ENCODE peak calls at places on chromosomes 6 and 20, in five cellular contexts. D, Z, J, O and S are unnamed samples.
A peak's percentile ranks its signal among the peaks of the same experiment; 100 is the strongest.

GRCh38 chr6:137723273-137724017 is 143.6 kb upstream of the TNFAIP3 start:
- DNase-seq in D (no peak), Z (no peak), J (no peak), O (no peak), S (no peak)

GRCh38 chr20:33663161-33664084 is 1.3 kb downstream of the C20orf144 start:
- DNase-seq in D (peak; percentile 72), Z (peak; percentile 97), J (peak; percentile 87), O (peak; percentile 83), S (peak; percentile 69)

GRCh38 chr6:49550413-49551125 is at the start of gene C6orf141:
- DNase-seq in D (no peak), Z (peak; percentile 85), J (no peak), O (peak; percentile 37), S (peak; percentile 76)

GRCh38 chr20:23165964-23166363 is 79.8 kb upstream of the CD93 start:
- DNase-seq in D (no peak), Z (no peak), J (no peak), O (no peak), S (no peak)

GRCh38 chr20:42432931-42433330 is 756.8 kb downstream of the PTPRT start:
- DNase-seq in D (no peak), Z (no peak), J (peak; percentile 65), O (peak; percentile 75), S (no peak)

GRCh38 chr6:125201961-125202729 is 48.6 kb downstream of the TPD52L1 start:
- DNase-seq in D (peak; percentile 90), Z (no peak), J (peak; percentile 42), O (peak; percentile 97), S (no peak)

GRCh38 chr20:8050117-8050837 is 30.7 kb upstream of the TMX4 start:
- DNase-seq in D (no peak), Z (no peak), J (no peak), O (peak; percentile 64), S (no peak)

GRCh38 chr6:154373971-154374370 is 17.4 kb upstream of the IPCEF1 start:
- DNase-seq in D (no peak), Z (no peak), J (no peak), O (no peak), S (no peak)

GRCh38 chr6:5995705-5996686 is 10.7 kb downstream of the NRN1 start:
- DNase-seq in D (peak; percentile 63), Z (peak; percentile 94), J (peak; percentile 81), O (no peak), S (no peak)

GRCh38 chr6:56714273-56714672 is 71.6 kb upstream of the DST start:
- DNase-seq in D (no peak), Z (no peak), J (no peak), O (no peak), S (no peak)

GRCh38 chr6:89954721-89955148 is 60.5 kb downstream of the GJA10 start:
- DNase-seq in D (peak; percentile 26), Z (no peak), J (no peak), O (no peak), S (no peak)

GRCh38 chr6:169075211-169075621 is 178.4 kb downstream of the THBS2 start:
- DNase-seq in D (peak; percentile 83), Z (no peak), J (peak; percentile 65), O (peak; percentile 96), S (no peak)

GRCh38 chr6:83838727-83839126 is 14.4 kb upstream of the RIPPLY2 start:
- DNase-seq in D (no peak), Z (no peak), J (no peak), O (no peak), S (no peak)

GRCh38 chr6:4017847-4018193 is 61.1 kb downstream of the FAM217A start:
- DNase-seq in D (no peak), Z (peak; percentile 28), J (no peak), O (peak; percentile 46), S (no peak)

GRCh38 chr6:30897882-30898281 is 10.1 kb upstream of the GTF2H4 start:
- DNase-seq in D (no peak), Z (peak; percentile 52), J (no peak), O (no peak), S (no peak)

GRCh38 chr20:53071833-53072232 is 99.7 kb downstream of the TSHZ2 start:
- DNase-seq in D (no peak), Z (no peak), J (no peak), O (no peak), S (no peak)

GRCh38 chr20:8304124-8304800 is 172.2 kb downstream of the PLCB1 start:
- DNase-seq in D (no peak), Z (no peak), J (no peak), O (no peak), S (no peak)

GRCh38 chr6:159969921-159970320 is 1.0 kb downstream of the IGF2R start:
- DNase-seq in D (peak; percentile 68), Z (peak; percentile 71), J (peak; percentile 59), O (peak; percentile 73), S (peak; percentile 64)

GRCh38 chr6:35024601-35025054 is 116.5 kb downstream of the TCP11 start:
- DNase-seq in D (no peak), Z (peak; percentile 55), J (peak; percentile 79), O (peak; percentile 52), S (peak; percentile 51)

GRCh38 chr20:5072756-5073153 is 47.0 kb downstream of the PCNA start:
- DNase-seq in D (no peak), Z (no peak), J (no peak), O (no peak), S (no peak)

GRCh38 chr6:149185799-149186357 is 131.6 kb upstream of the TAB2 start:
- DNase-seq in D (no peak), Z (no peak), J (no peak), O (no peak), S (no peak)

GRCh38 chr6:34425132-34425497 is 754 bp downstream of the RPS10 start:
- DNase-seq in D (no peak), Z (no peak), J (no peak), O (no peak), S (no peak)

DNA sequence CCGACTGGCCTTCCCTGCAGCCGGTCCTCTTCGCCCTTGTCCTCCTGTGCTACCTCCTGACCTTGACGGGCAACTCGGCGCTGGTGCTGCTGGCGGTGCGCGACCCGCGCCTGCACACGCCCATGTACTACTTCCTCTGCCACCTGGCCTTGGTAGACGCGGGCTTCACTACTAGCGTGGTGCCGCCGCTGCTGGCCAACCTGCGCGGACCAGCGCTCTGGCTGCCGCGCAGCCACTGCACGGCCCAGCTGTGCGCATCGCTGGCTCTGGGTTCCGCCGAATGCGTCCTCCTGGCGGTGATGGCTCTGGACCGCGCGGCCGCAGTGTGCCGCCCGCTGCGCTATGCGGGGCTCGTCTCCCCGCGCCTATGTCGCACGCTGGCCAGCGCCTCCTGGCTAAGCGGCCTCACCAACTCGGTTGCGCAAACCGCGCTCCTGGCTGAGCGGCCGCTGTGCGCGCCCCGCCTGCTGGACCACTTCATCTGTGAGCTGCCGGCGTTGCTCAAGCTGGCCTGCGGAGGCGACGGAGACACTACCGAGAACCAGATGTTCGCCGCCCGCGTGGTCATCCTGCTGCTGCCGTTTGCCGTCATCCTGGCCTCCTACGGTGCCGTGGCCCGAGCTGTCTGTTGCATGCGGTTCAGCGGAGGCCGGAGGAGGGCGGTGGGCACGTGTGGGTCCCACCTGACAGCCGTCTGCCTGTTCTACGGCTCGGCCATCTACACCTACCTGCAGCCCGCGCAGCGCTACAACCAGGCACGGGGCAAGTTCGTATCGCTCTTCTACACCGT is 6.1 kb downstream of the UBD start:
- DNase-seq in D (peak; percentile 76), Z (peak; percentile 88), J (peak; percentile 79), O (peak; percentile 84), S (peak; percentile 58)
- H3K4me3 ChIP-seq in D (peak overlapping the region; percentile 7), Z (peak overlapping the region; percentile 47), J (peak overlapping the region; percentile 39), O (peak overlapping the region; percentile 18), S (no peak overlapping the region)

GRCh38 chr20:59003836-59004492 is 3.1 kb downstream of the CTSZ start:
- DNase-seq in D (no peak), Z (peak; percentile 43), J (peak; percentile 23), O (no peak), S (no peak)

GRCh38 chr20:59005523-59006166 is 1.4 kb downstream of the CTSZ start:
- DNase-seq in D (no peak), Z (peak; percentile 39), J (peak; percentile 25), O (no peak), S (no peak)

GRCh38 chr20:59004493-59004762 is 2.6 kb downstream of the CTSZ start:
- DNase-seq in D (no peak), Z (no peak), J (peak; percentile 55), O (no peak), S (no peak)

GRCh38 chr20:59006167-59006863 is 739 bp downstream of the CTSZ start:
- DNase-seq in D (no peak), Z (peak; percentile 76), J (peak; percentile 40), O (no peak), S (no peak)

DNA sequence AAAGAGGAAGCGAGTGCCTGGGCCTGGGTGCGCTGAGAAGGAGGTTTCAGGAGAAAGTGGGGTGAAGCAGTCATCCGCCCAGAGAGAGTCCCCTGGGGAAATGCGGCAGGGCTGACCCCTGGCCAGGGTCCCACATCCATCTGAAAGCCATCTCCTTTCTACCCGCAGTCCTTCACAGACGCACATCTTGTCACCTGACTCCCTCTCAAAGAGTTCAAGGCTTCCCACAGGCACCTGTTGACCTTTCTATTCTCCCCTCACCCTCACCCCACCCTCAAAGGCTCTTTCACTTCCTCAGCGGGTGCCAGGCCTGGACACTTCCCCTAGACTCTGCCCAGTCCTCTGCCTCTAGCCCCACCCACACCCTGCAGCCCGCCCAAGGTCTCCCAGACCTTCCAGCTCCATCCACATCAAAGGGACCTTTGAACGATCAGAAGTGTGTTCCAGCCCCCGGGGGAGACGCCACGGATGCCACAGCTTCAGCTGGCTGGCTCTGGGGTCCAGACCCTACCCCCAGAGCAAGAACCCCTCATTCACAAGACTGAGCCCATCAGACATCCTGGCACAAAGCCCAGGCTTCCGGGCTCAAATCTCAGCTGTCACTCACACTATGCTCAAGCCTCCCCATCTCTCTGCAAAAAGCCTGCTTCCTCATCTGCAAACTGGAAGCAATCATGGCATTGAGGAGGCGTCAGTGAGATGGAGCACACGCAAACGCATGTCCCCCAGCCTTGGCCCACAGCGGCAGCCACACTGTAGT is 2.1 kb downstream of the CTSZ start:
- DNase-seq in D (no peak), Z (peak; percentile 37), J (peak; percentile 72), O (no peak), S (no peak)
- H3K4me3 ChIP-seq in D (peak overlapping the region; percentile 76), Z (no peak overlapping the region), J (peak overlapping the region; percentile 78), O (no peak overlapping the region), S (no peak overlapping the region)

GRCh38 chr20:48750941-48751620 is 76.7 kb downstream of the PREX1 start:
- DNase-seq in D (no peak), Z (peak; percentile 91), J (peak; percentile 84), O (peak; percentile 69), S (peak; percentile 92)

GRCh38 chr20:48750376-48750775 is 77.4 kb downstream of the PREX1 start:
- DNase-seq in D (no peak), Z (no peak), J (no peak), O (no peak), S (no peak)

GRCh38 chr20:48751871-48752270 is 75.9 kb downstream of the PREX1 start:
- DNase-seq in D (no peak), Z (no peak), J (no peak), O (no peak), S (no peak)

GRCh38 chr20:48754269-48754668 is 73.5 kb downstream of the PREX1 start:
- DNase-seq in D (no peak), Z (no peak), J (no peak), O (no peak), S (no peak)

DNA sequence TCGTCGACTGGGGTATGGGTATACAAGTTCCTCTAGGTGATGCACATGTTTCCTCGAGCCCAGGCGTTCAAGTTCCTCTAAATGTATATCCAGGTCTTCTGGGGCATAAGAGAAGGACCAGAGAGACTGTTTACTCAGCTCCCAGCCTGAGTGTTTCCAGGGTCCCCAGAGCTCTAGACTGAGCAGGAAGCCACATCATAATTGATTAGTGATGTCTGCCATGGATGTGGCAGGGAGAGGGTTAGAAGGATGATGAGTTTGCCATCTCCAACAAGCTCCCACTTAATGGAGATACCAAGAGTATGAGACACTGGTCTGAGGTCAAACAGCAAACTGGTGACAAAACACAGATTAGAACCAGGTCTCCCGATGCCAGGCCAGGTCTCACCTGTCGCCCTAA is 74.8 kb downstream of the PREX1 start:
- DNase-seq in D (no peak), Z (no peak), J (no peak), O (no peak), S (no peak)
- H3K4me3 ChIP-seq in D (no peak overlapping the region), Z (no peak overlapping the region), J (no peak overlapping the region), O (no peak overlapping the region), S (no peak overlapping the region)

GRCh38 chr6:131917318-131917717 is 33.9 kb downstream of the CCN2 start:
- DNase-seq in D (no peak), Z (no peak), J (no peak), O (peak; percentile 23), S (no peak)
- H3K4me3 ChIP-seq in D (no peak overlapping the region), Z (no peak overlapping the region), J (no peak overlapping the region), O (no peak overlapping the region), S (no peak overlapping the region)